ENCODE peak calls at places on chromosomes 11 and 22, in eight cellular contexts. I is thoracic aorta, B is body of pancreas, E is IMR-90, Q is transverse colon, V is K562, D is GM12878, X is uterus. P is an unnamed sample.

GRCh38 chr11:72003776-72004171 is 5.1 kb downstream of the IL18BP start:
- DNase-seq in I (no peak), B (no peak), E (no peak), Q (no peak), V (no peak), D (no peak), X (no peak), P (no peak)

GRCh38 chr11:63985812-63986155 is 454 bp upstream of the OTUB1 start:
- DNase-seq in I (no peak), B (peak; percentile 27), E (no peak), Q (peak; percentile 60), V (peak; percentile 29), D (peak; percentile 15), X (no peak), P (peak; percentile 72)

GRCh38 chr11:2690261-2690575 is 9.6 kb downstream of the KCNQ1OT1 start:
- DNase-seq in I (no peak), B (peak; percentile 7), E (no peak), Q (no peak), V (no peak), D (no peak), X (peak; percentile 6), P (no peak)

GRCh38 chr11:16606784-16607674 is 131.4 kb upstream of the C11orf58 start:
- DNase-seq in I (no peak), B (peak; percentile 47), E (peak; percentile 41), Q (peak; percentile 16), V (peak; percentile 50), D (no peak), X (no peak), P (peak; percentile 55)

GRCh38 chr11:59193741-59194140 is 19.0 kb downstream of the MPEG1 start:
- DNase-seq in I (no peak), B (no peak), E (no peak), Q (no peak), V (no peak), D (no peak), X (no peak), P (no peak)

GRCh38 chr11:11636671-11637070 is 14.9 kb upstream of the GALNT18 start:
- DNase-seq in I (no peak), B (no peak), E (no peak), Q (no peak), V (no peak), D (no peak), X (no peak), P (no peak)

GRCh38 chr22:42431401-42432019 is 693 bp downstream of the NFAM1 start:
- DNase-seq in I (no peak), B (no peak), E (no peak), Q (no peak), V (no peak), D (no peak), X (no peak), P (no peak)

GRCh38 chr11:6612008-6612815 is at the start of gene TAF10:
- DNase-seq in I (peak; percentile 95), B (peak; percentile 98), E (peak; percentile 96), Q (peak; percentile 98), V (peak; percentile 92), D (peak; percentile 77), X (peak; percentile 98), P (peak; percentile 99)

GRCh38 chr11:46537851-46538295 is 56.0 kb downstream of the AMBRA1 start:
- DNase-seq in I (no peak), B (peak; percentile 63), E (peak; percentile 78), Q (peak; percentile 68), V (peak; percentile 79), D (no peak), X (peak; percentile 62), P (peak; percentile 55)

GRCh38 chr11:111351374-111352081 is 27.5 kb downstream of the POU2AF1 start:
- DNase-seq in I (no peak), B (no peak), E (no peak), Q (no peak), V (no peak), D (no peak), X (no peak), P (no peak)

GRCh38 chr22:22748297-22748743 is 103.9 kb downstream of the GGTLC2 start:
- DNase-seq in I (no peak), B (peak; percentile 58), E (peak; percentile 52), Q (peak; percentile 54), V (peak; percentile 73), D (no peak), X (no peak), P (no peak)

GRCh38 chr11:75869661-75870455 is 54.8 kb downstream of the UVRAG start:
- DNase-seq in I (no peak), B (no peak), E (no peak), Q (no peak), V (no peak), D (no peak), X (no peak), P (no peak)

GRCh38 chr11:75874942-75875341 is 59.9 kb downstream of the UVRAG start:
- DNase-seq in I (no peak), B (no peak), E (no peak), Q (no peak), V (no peak), D (no peak), X (no peak), P (no peak)

GRCh38 chr11:75872887-75873416 is 57.9 kb downstream of the UVRAG start:
- DNase-seq in I (no peak), B (no peak), E (no peak), Q (no peak), V (no peak), D (no peak), X (no peak), P (no peak)

GRCh38 chr11:75868990-75869389 is 54.0 kb downstream of the UVRAG start:
- DNase-seq in I (no peak), B (no peak), E (no peak), Q (no peak), V (no peak), D (no peak), X (no peak), P (no peak)

GRCh38 chr11:75873417-75874148 is 58.6 kb downstream of the UVRAG start:
- DNase-seq in I (no peak), B (no peak), E (no peak), Q (no peak), V (no peak), D (peak; percentile 73), X (no peak), P (no peak)
- H3K27ac ChIP-seq in I (no peak overlapping the region), B (no peak overlapping the region), E (no peak overlapping the region), Q (no peak overlapping the region), V (no peak overlapping the region), D (peak overlapping the region; percentile 84), X (no peak overlapping the region), P (no peak overlapping the region)

GRCh38 chr11:133930053-133930766 is 26.6 kb downstream of the IGSF9B start:
- DNase-seq in I (no peak), B (no peak), E (no peak), Q (no peak), V (no peak), D (no peak), X (no peak), P (no peak)

GRCh38 chr11:133929401-133930052 is 27.2 kb downstream of the IGSF9B start:
- DNase-seq in I (no peak), B (no peak), E (no peak), Q (no peak), V (no peak), D (no peak), X (no peak), P (no peak)

GRCh38 chr11:133928628-133929059 is 28.1 kb downstream of the IGSF9B start:
- DNase-seq in I (no peak), B (no peak), E (no peak), Q (no peak), V (no peak), D (no peak), X (no peak), P (no peak)

GRCh38 chr11:133931449-133932060 is 25.2 kb downstream of the IGSF9B start:
- DNase-seq in I (no peak), B (no peak), E (no peak), Q (no peak), V (no peak), D (no peak), X (no peak), P (no peak)

GRCh38 chr11:133930767-133931448 is 25.9 kb downstream of the IGSF9B start:
- DNase-seq in I (no peak), B (no peak), E (no peak), Q (no peak), V (peak; percentile 77), D (no peak), X (no peak), P (no peak)
- TF ChIP-seq CTCF in I (peak; percentile 39), B (no peak), E (peak; percentile 15), Q (peak; percentile 16), V (peak; percentile 68), D (peak; percentile 50), X (peak; percentile 20), P (peak; percentile 31)

GRCh38 chr22:46082633-46083032 is 67.7 kb upstream of the PPARA start:
- DNase-seq in I (no peak), B (no peak), E (no peak), Q (no peak), V (no peak), D (no peak), X (no peak), P (no peak)

GRCh38 chr22:46081831-46082210 is 68.5 kb upstream of the PPARA start:
- DNase-seq in I (no peak), B (peak; percentile 40), E (no peak), Q (peak; percentile 9), V (no peak), D (no peak), X (peak; percentile 45), P (peak; percentile 36)

GRCh38 chr22:46079861-46080821 is 70.2 kb upstream of the PPARA start:
- DNase-seq in I (peak; percentile 76), B (peak; percentile 75), E (no peak), Q (peak; percentile 60), V (no peak), D (no peak), X (peak; percentile 89), P (peak; percentile 56)

GRCh38 chr22:46079093-46079860 is 71.0 kb upstream of the PPARA start:
- DNase-seq in I (no peak), B (peak; percentile 26), E (no peak), Q (peak; percentile 7), V (no peak), D (no peak), X (peak; percentile 39), P (peak; percentile 39)

DNA sequence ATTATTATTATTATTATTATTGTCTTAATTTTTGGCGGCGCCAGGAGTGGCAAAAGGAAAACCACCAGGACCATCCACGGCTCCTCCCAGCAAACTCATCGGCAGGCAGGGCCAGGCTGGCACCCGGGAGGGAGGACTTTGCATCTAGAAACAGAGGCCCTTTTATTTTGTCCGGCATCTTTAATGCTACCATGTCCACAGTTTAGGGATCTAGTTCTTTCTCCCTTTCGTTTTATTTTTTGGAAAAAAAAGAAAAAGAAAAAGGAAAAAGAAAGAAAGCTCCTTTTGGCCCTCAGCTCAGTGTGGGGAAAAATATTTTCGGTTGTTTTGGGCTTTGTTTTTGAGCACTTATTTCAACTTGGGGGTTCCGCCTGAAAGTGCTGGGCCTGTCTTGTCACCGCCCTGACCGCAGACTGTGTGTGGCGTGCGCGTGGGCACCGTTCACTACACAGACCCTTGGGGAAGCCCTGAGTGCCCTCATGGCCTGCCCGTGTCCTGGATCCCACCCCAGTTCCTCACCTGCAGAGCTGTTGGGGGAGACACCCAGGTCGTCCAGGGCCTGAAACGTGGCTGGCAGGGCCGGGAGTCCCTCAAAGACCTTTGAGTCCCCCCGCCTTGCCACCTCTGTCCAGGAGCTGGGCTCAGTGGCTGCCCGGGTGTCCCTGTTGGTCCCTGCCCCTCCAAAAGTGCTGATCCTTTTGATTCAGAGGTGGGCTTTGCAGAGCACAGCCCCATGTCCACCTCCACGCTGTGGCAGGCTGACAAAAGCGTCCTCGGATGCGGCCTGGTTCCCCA is 69.1 kb upstream of the PPARA start:
- DNase-seq in I (no peak), B (peak; percentile 37), E (no peak), Q (peak; percentile 8), V (no peak), D (no peak), X (peak; percentile 46), P (peak; percentile 45)
- H3K4me3 ChIP-seq in I (peak overlapping the region; percentile 86), B (no peak overlapping the region), E (no peak overlapping the region), Q (peak overlapping the region; percentile 24), V (no peak overlapping the region), D (no peak overlapping the region), X (peak overlapping the region; percentile 88), P (peak overlapping the region; percentile 93)

GRCh38 chr11:27391336-27392015 is 28.5 kb upstream of the CCDC34 start:
- DNase-seq in I (no peak), B (no peak), E (no peak), Q (no peak), V (no peak), D (no peak), X (no peak), P (no peak)
- H3K27ac ChIP-seq in I (no peak overlapping the region), B (peak overlapping the region; percentile 53), E (no peak overlapping the region), Q (peak overlapping the region; percentile 29), V (no peak overlapping the region), D (no peak overlapping the region), X (peak overlapping the region; percentile 16), P (no peak overlapping the region)